ENCODE peak calls at places on chromosomes 7 and 10, in eight cellular contexts. J is AG10803, Q is HepG2, S is right cardiac atrium, G is cardiac muscle cell, R is transverse colon, A is neuronal stem cell, O is astrocyte of the spinal cord. T is an unnamed sample.

GRCh38 chr7:74047804-74048380 is 19.9 kb downstream of the ELN start:
- DNase-seq in R (no peak), A (no peak), O (no peak), S (peak), G (no peak), Q (no peak), J (no peak), T (no peak)

GRCh38 chr10:109895095-109895818 is 28.1 kb downstream of the XPNPEP1 start:
- DNase-seq in Q (no peak), J (peak), S (peak), O (peak), A (no peak), R (no peak), G (peak), T (peak)

GRCh38 chr10:109933984-109934565 is 10.8 kb upstream of the XPNPEP1 start:
- DNase-seq in Q (no peak), S (no peak), G (no peak), A (no peak), R (no peak), J (peak), O (peak), T (no peak)

GRCh38 chr10:22229756-22230330 is 12.0 kb upstream of the EBLN1 start:
- DNase-seq in G (peak), A (no peak), Q (no peak), O (peak), J (peak), R (no peak), S (no peak), T (peak)

GRCh38 chr10:24821986-24822385 is 98.3 kb upstream of the ARHGAP21 start:
- DNase-seq in G (no peak), R (no peak), A (no peak), O (no peak), Q (peak), J (peak), S (no peak), T (peak)

GRCh38 chr7:157548691-157549265 is 212.0 kb downstream of the DNAJB6 start:
- DNase-seq in A (no peak), Q (no peak), J (no peak), R (no peak), S (no peak), O (no peak), G (no peak), T (no peak)

GRCh38 chr10:96130326-96130758 is 245 bp downstream of the ZNF518A start:
- DNase-seq in J (peak), G (peak), A (no peak), Q (peak), O (no peak), S (peak), R (peak), T (peak)

GRCh38 chr7:114660007-114660406 is 245.4 kb downstream of the FOXP2 start:
- DNase-seq in G (no peak), J (no peak), R (no peak), Q (no peak), S (no peak), O (no peak), A (no peak), T (no peak)

GRCh38 chr10:132209130-132209529 is 22.4 kb downstream of the DPYSL4 start:
- DNase-seq in J (peak), R (no peak), O (no peak), Q (no peak), A (no peak), S (peak), G (no peak), T (no peak)

GRCh38 chr7:34315032-34315431 is 343.0 kb upstream of the NPSR1 start:
- DNase-seq in G (peak), Q (no peak), A (no peak), J (peak), R (no peak), S (no peak), O (peak), T (peak)

GRCh38 chr7:28631995-28632394 is 219.7 kb downstream of the CREB5 start:
- DNase-seq in Q (no peak), R (no peak), J (no peak), G (no peak), O (no peak), A (no peak), S (no peak), T (no peak)

GRCh38 chr10:28644647-28645046 is 32.7 kb upstream of the BAMBI start:
- DNase-seq in S (no peak), R (no peak), J (no peak), A (no peak), Q (no peak), O (no peak), G (no peak), T (no peak)

GRCh38 chr7:44685723-44686122 is 62.9 kb upstream of the ZMIZ2 start:
- DNase-seq in S (no peak), O (no peak), J (no peak), A (no peak), G (no peak), R (no peak), Q (no peak), T (no peak)

GRCh38 chr10:4283841-4284610 is 499.0 kb upstream of the KLF6 start:
- DNase-seq in O (peak), A (no peak), G (peak), Q (no peak), J (peak), S (peak), R (peak), T (peak)

GRCh38 chr10:14508725-14509124 is 178.0 kb upstream of the FRMD4A start:
- DNase-seq in J (no peak), G (no peak), O (peak), R (no peak), Q (no peak), A (no peak), S (no peak), T (no peak)

GRCh38 chr10:103789771-103790201 is 65.6 kb downstream of the SH3PXD2A start:
- DNase-seq in G (no peak), O (no peak), R (peak), J (no peak), Q (no peak), A (no peak), S (no peak), T (no peak)

GRCh38 chr10:117531371-117532002 is 11.1 kb upstream of the EMX2 start:
- DNase-seq in O (no peak), G (no peak), J (no peak), S (no peak), R (no peak), Q (no peak), A (no peak), T (no peak)

GRCh38 chr7:123879628-123880027 is 34.7 kb downstream of the HYAL4 start:
- DNase-seq in Q (no peak), R (no peak), J (no peak), O (no peak), G (no peak), A (no peak), S (no peak), T (no peak)

GRCh38 chr10:109934958-109935793 is 11.9 kb upstream of the XPNPEP1 start:
- DNase-seq in G (peak), O (peak), Q (no peak), R (no peak), J (peak), A (peak), S (peak), T (peak)

GRCh38 chr10:48199580-48200377 is 74.7 kb downstream of the FRMPD2 start:
- DNase-seq in A (no peak), J (peak), G (peak), S (no peak), Q (no peak), R (no peak), O (peak), T (peak)

GRCh38 chr7:140402178-140402835 is 1.6 kb upstream of the RAB19 start:
- DNase-seq in A (no peak), Q (no peak), O (peak), R (no peak), J (peak), S (no peak), G (peak), T (peak)

GRCh38 chr7:55066479-55066878 is 47.7 kb downstream of the EGFR start:
- DNase-seq in R (no peak), S (no peak), J (peak), A (no peak), Q (peak), O (peak), G (no peak), T (no peak)

GRCh38 chr10:112678581-112678980 is 231.6 kb downstream of the VTI1A start:
- DNase-seq in R (no peak), Q (peak), J (no peak), A (no peak), O (no peak), S (no peak), G (no peak), T (no peak)

GRCh38 chr7:113731571-113731970 is 187.2 kb downstream of the PPP1R3A start:
- DNase-seq in S (no peak), R (no peak), A (no peak), J (no peak), Q (no peak), G (no peak), O (no peak), T (no peak)

GRCh38 chr10:84681781-84682180 is 353.4 kb downstream of the CCSER2 start:
- DNase-seq in G (no peak), R (no peak), Q (no peak), S (no peak), O (no peak), J (no peak), A (no peak), T (no peak)

GRCh38 chr10:21327239-21327993 is 198.1 kb downstream of the SKIDA1 start:
- DNase-seq in S (no peak), J (no peak), O (no peak), G (no peak), A (no peak), Q (no peak), R (no peak), T (no peak)

GRCh38 chr7:128840326-128841170 is 10.3 kb downstream of the FLNC start:
- DNase-seq in R (no peak), Q (no peak), S (peak), O (no peak), G (no peak), A (no peak), J (no peak), T (no peak)

GRCh38 chr7:47698386-47698785 is 116.5 kb upstream of the TNS3 start:
- DNase-seq in O (no peak), J (no peak), S (no peak), A (no peak), G (no peak), Q (no peak), R (no peak), T (no peak)

GRCh38 chr7:23530901-23531793 is 634 bp downstream of the TRA2A start:
- DNase-seq in S (peak), Q (peak), A (peak), G (peak), O (peak), R (peak), J (peak), T (peak)

GRCh38 chr10:114683593-114683992 is 25.5 kb upstream of the ABLIM1 start:
- DNase-seq in O (no peak), S (peak), A (no peak), R (no peak), G (no peak), Q (no peak), J (no peak), T (no peak)
- H3K4me3 ChIP-seq in O (no peak), S (peak), A (no peak), R (no peak), G (no peak), Q (no peak), J (no peak), T (no peak)

GRCh38 chr7:65731129-65731528 is 141.7 kb upstream of the VKORC1L1 start:
- DNase-seq in Q (no peak), A (no peak), J (no peak), S (no peak), R (no peak), G (no peak), O (no peak), T (no peak)

GRCh38 chr7:65731562-65732035 is 141.3 kb upstream of the VKORC1L1 start:
- DNase-seq in J (peak), O (peak), S (no peak), R (peak), G (peak), A (peak), Q (no peak), T (no peak)
- H3K4me3 ChIP-seq in J (peak), O (peak), S (peak), R (no peak), G (peak), A (no peak), Q (no peak), T (peak)

DNA sequence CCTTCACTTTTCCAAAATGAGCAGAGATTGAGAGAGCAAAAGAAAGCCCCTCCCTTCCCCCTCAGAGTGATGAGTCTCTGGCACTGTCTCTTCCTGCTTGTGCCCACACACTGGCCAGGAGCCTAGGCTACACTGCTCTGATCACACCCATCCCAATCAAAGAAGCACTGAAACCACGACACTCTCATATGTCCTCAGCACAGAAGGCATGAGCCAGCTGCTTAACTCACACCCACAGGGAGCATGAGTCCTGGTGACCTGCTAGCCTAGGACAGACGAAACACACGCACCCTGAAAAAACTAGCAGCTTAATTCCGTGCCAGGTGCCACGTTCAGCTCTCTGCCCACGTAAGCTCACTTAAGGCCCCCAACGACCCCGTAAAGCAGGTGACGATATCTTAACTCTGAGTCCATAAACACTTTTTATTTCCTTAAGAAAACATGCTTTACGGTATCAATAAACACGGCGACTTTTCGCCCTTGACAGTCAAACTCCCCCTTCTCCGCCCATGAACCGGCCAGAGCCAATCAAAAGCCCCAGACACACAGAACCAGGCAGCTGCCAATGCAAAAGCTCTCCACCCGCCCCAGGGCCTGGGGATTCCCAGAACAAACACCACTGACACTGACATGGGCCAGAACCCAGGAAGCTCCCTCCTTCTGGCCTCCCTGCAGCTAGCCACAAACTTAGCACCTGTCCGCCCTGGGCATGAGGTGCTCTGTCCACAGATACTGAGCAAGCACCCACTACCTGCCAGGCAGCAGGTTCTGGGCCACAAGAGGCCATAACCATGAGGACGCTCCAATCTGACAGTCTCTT is 69.0 kb downstream of the TNRC18 start:
- DNase-seq in A (no peak), S (peak), J (peak), O (no peak), Q (no peak), G (peak), R (peak), T (peak)
- H3K4me3 ChIP-seq in A (no peak), S (no peak), J (no peak), O (no peak), Q (no peak), G (no peak), R (no peak), T (no peak)

DNA sequence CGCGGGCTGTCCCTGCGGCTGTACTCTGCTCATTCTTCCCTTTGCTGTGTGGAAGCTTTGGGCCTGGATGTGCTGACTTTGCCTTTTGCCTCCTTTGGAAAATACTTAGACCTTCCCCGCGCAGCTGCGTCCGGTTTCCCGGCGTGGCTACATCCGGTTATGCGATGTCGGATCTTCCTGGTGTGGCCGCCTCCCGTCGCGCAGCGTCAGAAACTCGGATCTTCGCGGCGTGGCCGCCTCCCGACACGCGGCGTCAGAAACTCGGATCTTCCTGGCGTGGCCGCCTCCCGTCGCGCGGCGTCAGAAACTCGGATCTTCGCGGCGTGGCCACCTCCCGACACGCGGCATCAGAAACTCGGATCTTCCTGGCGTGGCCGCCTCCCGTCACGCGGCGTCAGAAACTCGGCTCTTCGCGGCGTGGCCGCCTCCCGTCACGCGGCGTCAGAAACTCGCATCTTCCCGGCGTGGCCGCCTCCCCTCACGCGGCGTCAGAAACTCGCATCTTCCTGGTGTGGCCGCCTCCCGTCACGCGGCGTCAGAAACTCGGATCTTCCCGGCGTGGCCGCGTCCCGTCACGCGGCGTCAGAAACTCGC is 50.2 kb upstream of the SUN1 start:
- DNase-seq in R (no peak), J (no peak), O (no peak), S (peak), Q (no peak), G (no peak), A (no peak), T (no peak)
- H3K4me3 ChIP-seq in R (no peak), J (no peak), O (no peak), S (no peak), Q (no peak), G (no peak), A (no peak), T (no peak)

T was measured in fibroblast of pulmonary artery.